ENCODE peak calls at places on chromosomes 6 and 20, in five cellular contexts. One of them, this sample, is unnamed.

GRCh38 chr6:150016324-150017185 is 8.8 kb downstream of the RAET1L start:
- DNase-seq in HepG2: peak
- DNase-seq in HCT116: peak
- DNase-seq in SK-N-SH: peak
- DNase-seq in GM12878: no peak
- DNase-seq in this sample: peak

GRCh38 chr6:33923857-33924514 is 120.2 kb upstream of the MLN start:
- DNase-seq in HepG2: no peak
- DNase-seq in HCT116: no peak
- DNase-seq in SK-N-SH: peak
- DNase-seq in GM12878: no peak
- DNase-seq in this sample: no peak

GRCh38 chr6:28682542-28682941 is 156.9 kb downstream of the GPX5 start:
- DNase-seq in HepG2: no peak
- DNase-seq in HCT116: no peak
- DNase-seq in SK-N-SH: no peak
- DNase-seq in GM12878: no peak
- DNase-seq in this sample: peak

GRCh38 chr6:11424395-11425050 is 113.0 kb upstream of the TMEM170B start:
- DNase-seq in HepG2: no peak
- DNase-seq in HCT116: no peak
- DNase-seq in SK-N-SH: no peak
- DNase-seq in GM12878: no peak
- DNase-seq in this sample: no peak

GRCh38 chr6:74597266-74597665 is 608.6 kb downstream of the COL12A1 start:
- DNase-seq in HepG2: no peak
- DNase-seq in HCT116: no peak
- DNase-seq in SK-N-SH: no peak
- DNase-seq in GM12878: no peak
- DNase-seq in this sample: no peak

GRCh38 chr6:98947411-98948292 is at the start of gene FBXL4:
- DNase-seq in HepG2: peak
- DNase-seq in HCT116: peak
- DNase-seq in SK-N-SH: peak
- DNase-seq in GM12878: no peak
- DNase-seq in this sample: peak

GRCh38 chr20:10671221-10671849 is 2.5 kb downstream of the JAG1 start:
- DNase-seq in HepG2: peak
- DNase-seq in HCT116: no peak
- DNase-seq in SK-N-SH: peak
- DNase-seq in GM12878: peak
- DNase-seq in this sample: peak

GRCh38 chr20:54355631-54356280 is 119.6 kb upstream of the DOK5 start:
- DNase-seq in HepG2: no peak
- DNase-seq in HCT116: no peak
- DNase-seq in SK-N-SH: no peak
- DNase-seq in GM12878: no peak
- DNase-seq in this sample: no peak

GRCh38 chr20:56411759-56412472 is at the start of gene CASS4:
- DNase-seq in HepG2: peak
- DNase-seq in HCT116: no peak
- DNase-seq in SK-N-SH: no peak
- DNase-seq in GM12878: no peak
- DNase-seq in this sample: peak

GRCh38 chr6:17589402-17590116 is 10.5 kb upstream of the FAM8A1 start:
- DNase-seq in HepG2: peak
- DNase-seq in HCT116: peak
- DNase-seq in SK-N-SH: no peak
- DNase-seq in GM12878: no peak
- DNase-seq in this sample: no peak

GRCh38 chr6:138142806-138143205 is 18.9 kb upstream of the ARFGEF3 start:
- DNase-seq in HepG2: no peak
- DNase-seq in HCT116: no peak
- DNase-seq in SK-N-SH: no peak
- DNase-seq in GM12878: no peak
- DNase-seq in this sample: no peak

GRCh38 chr6:166930354-166930891 is 25.9 kb downstream of the RNASET2 start:
- DNase-seq in HepG2: no peak
- DNase-seq in HCT116: no peak
- DNase-seq in SK-N-SH: no peak
- DNase-seq in GM12878: no peak
- DNase-seq in this sample: no peak

GRCh38 chr6:22471369-22471690 is 98.0 kb upstream of the HDGFL1 start:
- DNase-seq in HepG2: no peak
- DNase-seq in HCT116: no peak
- DNase-seq in SK-N-SH: no peak
- DNase-seq in GM12878: no peak
- DNase-seq in this sample: no peak

GRCh38 chr6:26197736-26198625 is 110.8 kb downstream of the HFE start:
- DNase-seq in HepG2: peak
- DNase-seq in HCT116: peak
- DNase-seq in SK-N-SH: no peak
- DNase-seq in GM12878: no peak
- DNase-seq in this sample: no peak

GRCh38 chr20:34312024-34312460 is 8.9 kb upstream of the AHCY start:
- DNase-seq in HepG2: no peak
- DNase-seq in HCT116: no peak
- DNase-seq in SK-N-SH: no peak
- DNase-seq in GM12878: no peak
- DNase-seq in this sample: no peak

GRCh38 chr6:165244524-165245247 is 64.7 kb downstream of the C6orf118 start:
- DNase-seq in HepG2: no peak
- DNase-seq in HCT116: no peak
- DNase-seq in SK-N-SH: no peak
- DNase-seq in GM12878: no peak
- DNase-seq in this sample: no peak

GRCh38 chr20:37917436-37917835 is 14.5 kb downstream of the VSTM2L start:
- DNase-seq in HepG2: no peak
- DNase-seq in HCT116: no peak
- DNase-seq in SK-N-SH: no peak
- DNase-seq in GM12878: no peak
- DNase-seq in this sample: no peak

GRCh38 chr6:38427492-38428210 is 212.1 kb downstream of the BTBD9 start:
- DNase-seq in HepG2: no peak
- DNase-seq in HCT116: no peak
- DNase-seq in SK-N-SH: no peak
- DNase-seq in GM12878: peak
- DNase-seq in this sample: no peak

GRCh38 chr20:57650756-57651483 is 30.7 kb upstream of the ZBP1 start:
- DNase-seq in HepG2: no peak
- DNase-seq in HCT116: no peak
- DNase-seq in SK-N-SH: peak
- DNase-seq in GM12878: no peak
- DNase-seq in this sample: no peak

GRCh38 chr20:53130819-53131218 is 158.7 kb downstream of the TSHZ2 start:
- DNase-seq in HepG2: no peak
- DNase-seq in HCT116: no peak
- DNase-seq in SK-N-SH: no peak
- DNase-seq in GM12878: no peak
- DNase-seq in this sample: no peak

GRCh38 chr6:70857387-70858077 is 99.3 kb downstream of the B3GAT2 start:
- DNase-seq in HepG2: no peak
- DNase-seq in HCT116: no peak
- DNase-seq in SK-N-SH: no peak
- DNase-seq in GM12878: peak
- DNase-seq in this sample: no peak
- TF ChIP-seq ZBTB33 in HepG2: no peak
- TF ChIP-seq ZBTB33 in HCT116: no peak
- TF ChIP-seq ZBTB33 in SK-N-SH: no peak
- TF ChIP-seq ZBTB33 in GM12878: no peak
- TF ChIP-seq ZBTB33 in this sample: no peak

DNA sequence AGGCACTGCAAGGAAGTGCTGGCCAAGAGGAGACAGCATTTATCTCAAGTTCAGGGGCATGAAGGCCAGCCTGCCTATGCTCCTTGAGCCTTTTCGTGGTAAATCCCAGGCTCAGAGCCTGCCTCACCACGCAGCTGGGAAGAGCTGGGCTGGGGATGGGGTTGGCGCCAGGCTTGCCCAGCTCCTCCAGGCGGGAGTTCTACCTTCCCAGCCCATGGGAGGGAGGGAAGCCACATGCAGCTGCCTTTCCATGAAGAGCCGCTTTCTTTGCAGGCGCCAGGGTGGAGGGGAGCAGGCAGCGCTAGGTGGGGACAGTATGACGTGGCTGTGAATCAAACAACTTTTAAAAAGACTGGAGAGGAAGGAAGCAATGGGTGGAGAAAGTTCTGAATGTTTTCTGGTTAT is 19.5 kb upstream of the SIRT5 start:
- DNase-seq in HepG2: no peak
- DNase-seq in HCT116: no peak
- DNase-seq in SK-N-SH: no peak
- DNase-seq in GM12878: no peak
- DNase-seq in this sample: no peak
- TF ChIP-seq ZBTB33 in HepG2: peak
- TF ChIP-seq ZBTB33 in HCT116: no peak
- TF ChIP-seq ZBTB33 in SK-N-SH: no peak
- TF ChIP-seq ZBTB33 in GM12878: no peak
- TF ChIP-seq ZBTB33 in this sample: peak

GRCh38 chr20:48826064-48826463 is 1.7 kb downstream of the PREX1 start:
- DNase-seq in HepG2: no peak
- DNase-seq in HCT116: no peak
- DNase-seq in SK-N-SH: no peak
- DNase-seq in GM12878: no peak
- DNase-seq in this sample: no peak

GRCh38 chr20:48823476-48823875 is 4.3 kb downstream of the PREX1 start:
- DNase-seq in HepG2: no peak
- DNase-seq in HCT116: no peak
- DNase-seq in SK-N-SH: no peak
- DNase-seq in GM12878: no peak
- DNase-seq in this sample: no peak

GRCh38 chr20:48825551-48825885 is 2.3 kb downstream of the PREX1 start:
- DNase-seq in HepG2: no peak
- DNase-seq in HCT116: no peak
- DNase-seq in SK-N-SH: no peak
- DNase-seq in GM12878: no peak
- DNase-seq in this sample: no peak

GRCh38 chr20:48823960-48824497 is 3.8 kb downstream of the PREX1 start:
- DNase-seq in HepG2: no peak
- DNase-seq in HCT116: no peak
- DNase-seq in SK-N-SH: no peak
- DNase-seq in GM12878: peak
- DNase-seq in this sample: no peak

GRCh38 chr20:48824830-48825550 is 2.8 kb downstream of the PREX1 start:
- DNase-seq in HepG2: no peak
- DNase-seq in HCT116: no peak
- DNase-seq in SK-N-SH: no peak
- DNase-seq in GM12878: no peak
- DNase-seq in this sample: no peak
- TF ChIP-seq ZBTB33 in HepG2: no peak
- TF ChIP-seq ZBTB33 in HCT116: no peak
- TF ChIP-seq ZBTB33 in SK-N-SH: no peak
- TF ChIP-seq ZBTB33 in GM12878: no peak
- TF ChIP-seq ZBTB33 in this sample: no peak

GRCh38 chr6:170371588-170371987 is 65.0 kb downstream of the FAM120B start:
- DNase-seq in HepG2: no peak
- DNase-seq in HCT116: no peak
- DNase-seq in SK-N-SH: peak
- DNase-seq in GM12878: no peak
- DNase-seq in this sample: no peak
- TF ChIP-seq ZBTB33 in HepG2: no peak
- TF ChIP-seq ZBTB33 in HCT116: no peak
- TF ChIP-seq ZBTB33 in SK-N-SH: no peak
- TF ChIP-seq ZBTB33 in GM12878: no peak
- TF ChIP-seq ZBTB33 in this sample: no peak

GRCh38 chr6:117681321-117681720 is 6.1 kb downstream of the NUS1 start:
- DNase-seq in HepG2: no peak
- DNase-seq in HCT116: no peak
- DNase-seq in SK-N-SH: no peak
- DNase-seq in GM12878: no peak
- DNase-seq in this sample: no peak

GRCh38 chr6:117674503-117674902 is 766 bp upstream of the NUS1 start:
- DNase-seq in HepG2: no peak
- DNase-seq in HCT116: no peak
- DNase-seq in SK-N-SH: no peak
- DNase-seq in GM12878: no peak
- DNase-seq in this sample: no peak

GRCh38 chr6:117674991-117675657 is at the start of gene NUS1:
- DNase-seq in HepG2: peak
- DNase-seq in HCT116: peak
- DNase-seq in SK-N-SH: peak
- DNase-seq in GM12878: peak
- DNase-seq in this sample: peak

GRCh38 chr6:117677553-117678131 is 2.4 kb downstream of the NUS1 start:
- DNase-seq in HepG2: no peak
- DNase-seq in HCT116: no peak
- DNase-seq in SK-N-SH: no peak
- DNase-seq in GM12878: no peak
- DNase-seq in this sample: no peak

GRCh38 chr6:117676577-117677218 is 1.4 kb downstream of the NUS1 start:
- DNase-seq in HepG2: no peak
- DNase-seq in HCT116: no peak
- DNase-seq in SK-N-SH: no peak
- DNase-seq in GM12878: no peak
- DNase-seq in this sample: no peak
- TF ChIP-seq ZBTB33 in HepG2: no peak
- TF ChIP-seq ZBTB33 in HCT116: no peak
- TF ChIP-seq ZBTB33 in SK-N-SH: no peak
- TF ChIP-seq ZBTB33 in GM12878: peak
- TF ChIP-seq ZBTB33 in this sample: no peak

GRCh38 chr20:41734506-41734945 is 116.3 kb upstream of the CHD6 start:
- DNase-seq in HepG2: peak
- DNase-seq in HCT116: peak
- DNase-seq in SK-N-SH: peak
- DNase-seq in GM12878: no peak
- DNase-seq in this sample: peak
- TF ChIP-seq ZBTB33 in HepG2: no peak
- TF ChIP-seq ZBTB33 in HCT116: no peak
- TF ChIP-seq ZBTB33 in SK-N-SH: no peak
- TF ChIP-seq ZBTB33 in GM12878: no peak
- TF ChIP-seq ZBTB33 in this sample: no peak

DNA sequence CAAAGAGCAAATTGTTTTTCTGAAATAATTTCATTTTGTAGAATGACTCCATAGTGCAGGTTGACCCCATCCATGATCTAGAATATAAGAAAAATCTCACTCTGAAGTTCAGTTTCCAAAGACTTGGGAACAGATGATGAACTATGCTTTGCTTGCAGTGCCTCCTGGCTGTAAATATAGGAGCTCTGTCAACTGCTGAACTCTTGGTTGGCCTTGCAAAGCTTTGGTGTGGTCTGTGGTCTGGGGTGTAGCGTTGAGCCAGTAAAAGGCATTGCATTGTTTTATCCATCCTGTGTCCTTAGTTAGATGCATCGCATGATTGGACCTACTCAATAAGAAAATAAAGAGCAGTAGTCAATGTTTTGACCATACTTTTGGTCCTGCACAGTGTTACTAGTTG is 104.0 kb downstream of the PLCB4 start:
- DNase-seq in HepG2: no peak
- DNase-seq in HCT116: no peak
- DNase-seq in SK-N-SH: no peak
- DNase-seq in GM12878: no peak
- DNase-seq in this sample: no peak
- TF ChIP-seq ZBTB33 in HepG2: no peak
- TF ChIP-seq ZBTB33 in HCT116: no peak
- TF ChIP-seq ZBTB33 in SK-N-SH: no peak
- TF ChIP-seq ZBTB33 in GM12878: no peak
- TF ChIP-seq ZBTB33 in this sample: no peak